ENCODE peak calls at places on chromosomes 4 and X, in ten cellular contexts. One of them, this sample, is unnamed.

GRCh38 chr4:39635023-39635422 is 3.6 kb downstream of the SMIM14 start:
- DNase-seq in sigmoid colon: no peak
- DNase-seq in suprapubic skin: no peak
- DNase-seq in A549: no peak
- DNase-seq in K562: no peak
- DNase-seq in ovary: no peak
- DNase-seq in GM12878: no peak
- DNase-seq in stomach: peak
- DNase-seq in upper lobe of left lung: peak
- DNase-seq in tibial nerve: no peak
- DNase-seq in this sample: peak

GRCh38 chrX:110188701-110189558 is 129.0 kb downstream of the AMMECR1 start:
- DNase-seq in sigmoid colon: no peak
- DNase-seq in suprapubic skin: no peak
- DNase-seq in A549: no peak
- DNase-seq in K562: no peak
- DNase-seq in ovary: no peak
- DNase-seq in GM12878: no peak
- DNase-seq in stomach: no peak
- DNase-seq in upper lobe of left lung: no peak
- DNase-seq in tibial nerve: no peak
- DNase-seq in this sample: no peak

GRCh38 chrX:18962329-18962728 is 21.6 kb downstream of the PHKA2 start:
- DNase-seq in sigmoid colon: no peak
- DNase-seq in suprapubic skin: no peak
- DNase-seq in A549: no peak
- DNase-seq in K562: no peak
- DNase-seq in ovary: no peak
- DNase-seq in GM12878: no peak
- DNase-seq in stomach: no peak
- DNase-seq in upper lobe of left lung: no peak
- DNase-seq in tibial nerve: no peak
- DNase-seq in this sample: no peak

GRCh38 chrX:53440631-53441517 is 6.7 kb upstream of the HSD17B10 start:
- DNase-seq in sigmoid colon: peak
- DNase-seq in suprapubic skin: peak
- DNase-seq in A549: peak
- DNase-seq in K562: no peak
- DNase-seq in ovary: peak
- DNase-seq in GM12878: no peak
- DNase-seq in stomach: peak
- DNase-seq in upper lobe of left lung: peak
- DNase-seq in tibial nerve: peak
- DNase-seq in this sample: peak

GRCh38 chrX:47587091-47587891 is 5.1 kb downstream of the TIMP1 start:
- DNase-seq in sigmoid colon: no peak
- DNase-seq in suprapubic skin: no peak
- DNase-seq in A549: no peak
- DNase-seq in K562: no peak
- DNase-seq in ovary: no peak
- DNase-seq in GM12878: no peak
- DNase-seq in stomach: no peak
- DNase-seq in upper lobe of left lung: no peak
- DNase-seq in tibial nerve: no peak
- DNase-seq in this sample: no peak

GRCh38 chrX:118272237-118272636 is 73.7 kb upstream of the WDR44 start:
- DNase-seq in sigmoid colon: no peak
- DNase-seq in suprapubic skin: no peak
- DNase-seq in A549: no peak
- DNase-seq in K562: no peak
- DNase-seq in ovary: no peak
- DNase-seq in GM12878: no peak
- DNase-seq in stomach: no peak
- DNase-seq in upper lobe of left lung: no peak
- DNase-seq in tibial nerve: no peak
- DNase-seq in this sample: no peak

GRCh38 chr4:57091657-57092162 is 18.5 kb downstream of the IGFBP7 start:
- DNase-seq in sigmoid colon: no peak
- DNase-seq in suprapubic skin: no peak
- DNase-seq in A549: no peak
- DNase-seq in K562: no peak
- DNase-seq in ovary: no peak
- DNase-seq in GM12878: no peak
- DNase-seq in stomach: no peak
- DNase-seq in upper lobe of left lung: no peak
- DNase-seq in tibial nerve: no peak
- DNase-seq in this sample: no peak

GRCh38 chr4:1567808-1568581 is 116.1 kb downstream of the FAM53A start:
- DNase-seq in sigmoid colon: peak
- DNase-seq in suprapubic skin: no peak
- DNase-seq in A549: no peak
- DNase-seq in K562: peak
- DNase-seq in ovary: peak
- DNase-seq in GM12878: no peak
- DNase-seq in stomach: peak
- DNase-seq in upper lobe of left lung: no peak
- DNase-seq in tibial nerve: no peak
- DNase-seq in this sample: no peak

GRCh38 chr4:56129431-56129861 is 180.7 kb downstream of the CEP135 start:
- DNase-seq in sigmoid colon: no peak
- DNase-seq in suprapubic skin: no peak
- DNase-seq in A549: peak
- DNase-seq in K562: no peak
- DNase-seq in ovary: no peak
- DNase-seq in GM12878: no peak
- DNase-seq in stomach: peak
- DNase-seq in upper lobe of left lung: peak
- DNase-seq in tibial nerve: no peak
- DNase-seq in this sample: peak

GRCh38 chr4:33302298-33302697 is 2582.1 kb downstream of the PCDH7 start:
- DNase-seq in sigmoid colon: no peak
- DNase-seq in suprapubic skin: no peak
- DNase-seq in A549: no peak
- DNase-seq in K562: no peak
- DNase-seq in ovary: no peak
- DNase-seq in GM12878: no peak
- DNase-seq in stomach: no peak
- DNase-seq in upper lobe of left lung: no peak
- DNase-seq in tibial nerve: no peak
- DNase-seq in this sample: no peak

GRCh38 chrX:109619816-109620215 is 5.2 kb downstream of the KCNE5 start:
- DNase-seq in sigmoid colon: no peak
- DNase-seq in suprapubic skin: no peak
- DNase-seq in A549: no peak
- DNase-seq in K562: no peak
- DNase-seq in ovary: no peak
- DNase-seq in GM12878: no peak
- DNase-seq in stomach: no peak
- DNase-seq in upper lobe of left lung: no peak
- DNase-seq in tibial nerve: no peak
- DNase-seq in this sample: no peak

DNA sequence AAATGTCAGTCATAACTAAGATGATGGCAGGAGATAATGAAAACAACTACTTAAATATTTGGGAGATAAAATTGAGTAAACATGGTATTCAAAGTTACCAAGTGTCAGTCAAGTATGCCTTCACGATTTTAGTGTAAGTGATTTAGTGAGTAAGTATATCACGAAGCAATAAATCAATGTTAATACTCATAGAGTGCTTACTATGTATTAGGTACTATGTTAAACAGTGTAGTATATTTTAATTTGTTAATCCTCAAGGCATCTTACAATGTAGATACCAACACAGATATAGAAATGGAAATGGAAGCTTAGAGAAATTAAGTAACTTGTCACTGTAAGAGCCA is 59.6 kb downstream of the ANXA3 start:
- DNase-seq in sigmoid colon: no peak
- DNase-seq in suprapubic skin: no peak
- DNase-seq in A549: no peak
- DNase-seq in K562: no peak
- DNase-seq in ovary: no peak
- DNase-seq in GM12878: no peak
- DNase-seq in stomach: no peak
- DNase-seq in upper lobe of left lung: no peak
- DNase-seq in tibial nerve: no peak
- DNase-seq in this sample: no peak
- TF ChIP-seq EP300 in sigmoid colon: no peak
- TF ChIP-seq EP300 in suprapubic skin: no peak
- TF ChIP-seq EP300 in A549: no peak
- TF ChIP-seq EP300 in K562: no peak
- TF ChIP-seq EP300 in ovary: no peak
- TF ChIP-seq EP300 in GM12878: no peak
- TF ChIP-seq EP300 in stomach: no peak
- TF ChIP-seq EP300 in upper lobe of left lung: no peak
- TF ChIP-seq EP300 in tibial nerve: no peak
- TF ChIP-seq EP300 in this sample: no peak

DNA sequence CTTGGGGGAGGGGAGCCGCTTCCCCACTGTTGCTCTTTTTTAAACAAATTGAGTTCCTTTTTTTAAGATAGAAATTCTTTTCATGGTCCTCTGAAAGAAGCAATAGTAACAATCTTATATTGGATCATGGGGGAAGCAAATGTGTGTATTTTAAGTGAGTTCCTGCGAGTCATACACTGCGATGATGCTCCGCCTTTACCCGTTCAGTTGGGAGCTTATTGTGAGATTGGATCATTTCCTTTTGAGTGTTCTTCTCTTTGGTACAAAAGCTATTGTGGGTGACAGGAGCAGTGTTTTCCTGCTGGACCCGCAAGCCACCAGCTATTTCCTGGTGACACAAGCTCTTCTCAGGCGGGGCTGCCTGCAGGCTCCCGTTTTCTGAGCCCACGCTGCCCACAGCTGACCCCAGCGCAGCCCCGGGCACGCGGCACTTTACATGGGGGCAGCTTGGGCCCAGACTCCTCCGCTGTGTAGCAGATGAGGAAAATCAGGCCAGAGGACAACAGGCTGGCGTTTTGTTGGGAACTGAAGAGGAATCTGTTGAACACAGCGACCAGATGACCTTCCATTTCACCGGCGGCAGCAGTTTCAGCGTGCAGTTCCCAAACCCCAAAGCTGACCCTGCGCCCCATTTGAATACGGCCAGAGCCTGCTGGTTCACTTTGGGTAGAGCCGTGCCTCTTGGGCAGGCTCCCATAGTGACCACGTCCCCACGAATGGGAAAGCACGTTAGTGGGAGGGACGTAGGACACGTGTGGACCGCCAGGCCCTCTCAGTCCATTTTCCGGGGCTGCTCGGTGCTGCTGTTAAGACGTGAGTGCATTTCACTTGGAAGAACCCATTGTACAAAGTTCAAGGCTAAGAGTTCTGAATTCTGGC is 12.2 kb downstream of the TADA2B start:
- DNase-seq in sigmoid colon: peak
- DNase-seq in suprapubic skin: peak
- DNase-seq in A549: no peak
- DNase-seq in K562: no peak
- DNase-seq in ovary: peak
- DNase-seq in GM12878: no peak
- DNase-seq in stomach: no peak
- DNase-seq in upper lobe of left lung: no peak
- DNase-seq in tibial nerve: no peak
- DNase-seq in this sample: no peak
- TF ChIP-seq EP300 in sigmoid colon: no peak
- TF ChIP-seq EP300 in suprapubic skin: no peak
- TF ChIP-seq EP300 in A549: no peak
- TF ChIP-seq EP300 in K562: no peak
- TF ChIP-seq EP300 in ovary: no peak
- TF ChIP-seq EP300 in GM12878: no peak
- TF ChIP-seq EP300 in stomach: no peak
- TF ChIP-seq EP300 in upper lobe of left lung: no peak
- TF ChIP-seq EP300 in tibial nerve: no peak
- TF ChIP-seq EP300 in this sample: no peak

DNA sequence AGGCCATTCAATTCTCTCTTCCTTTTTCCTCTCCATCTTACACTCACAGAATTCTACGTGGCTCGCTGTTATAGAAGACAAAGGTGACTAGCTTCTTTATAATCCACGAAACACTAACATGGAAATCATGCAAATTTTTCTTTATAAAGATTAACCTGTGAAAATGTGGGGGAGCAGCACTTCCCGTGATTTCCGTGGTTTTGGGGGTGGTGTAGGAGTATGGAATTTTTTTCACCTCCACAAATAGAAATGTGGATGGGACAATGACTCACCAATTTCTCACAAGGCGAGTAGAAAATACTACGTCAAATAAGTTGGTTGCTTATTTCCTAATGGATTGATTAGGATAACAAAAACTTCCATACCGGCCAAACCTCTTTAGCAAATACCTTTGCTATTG is 719.2 kb upstream of the TENM3 start:
- DNase-seq in sigmoid colon: no peak
- DNase-seq in suprapubic skin: no peak
- DNase-seq in A549: no peak
- DNase-seq in K562: no peak
- DNase-seq in ovary: no peak
- DNase-seq in GM12878: no peak
- DNase-seq in stomach: no peak
- DNase-seq in upper lobe of left lung: no peak
- DNase-seq in tibial nerve: no peak
- DNase-seq in this sample: no peak
- TF ChIP-seq EP300 in sigmoid colon: no peak
- TF ChIP-seq EP300 in suprapubic skin: no peak
- TF ChIP-seq EP300 in A549: no peak
- TF ChIP-seq EP300 in K562: no peak
- TF ChIP-seq EP300 in ovary: no peak
- TF ChIP-seq EP300 in GM12878: no peak
- TF ChIP-seq EP300 in stomach: no peak
- TF ChIP-seq EP300 in upper lobe of left lung: no peak
- TF ChIP-seq EP300 in tibial nerve: no peak
- TF ChIP-seq EP300 in this sample: no peak

GRCh38 chr4:102217345-102217744 is 127.9 kb downstream of the SLC39A8 start:
- DNase-seq in sigmoid colon: no peak
- DNase-seq in suprapubic skin: no peak
- DNase-seq in A549: no peak
- DNase-seq in K562: no peak
- DNase-seq in ovary: no peak
- DNase-seq in GM12878: no peak
- DNase-seq in stomach: no peak
- DNase-seq in upper lobe of left lung: no peak
- DNase-seq in tibial nerve: no peak
- DNase-seq in this sample: no peak

GRCh38 chr4:102217775-102218174 is 127.5 kb downstream of the SLC39A8 start:
- DNase-seq in sigmoid colon: no peak
- DNase-seq in suprapubic skin: no peak
- DNase-seq in A549: no peak
- DNase-seq in K562: no peak
- DNase-seq in ovary: no peak
- DNase-seq in GM12878: no peak
- DNase-seq in stomach: no peak
- DNase-seq in upper lobe of left lung: no peak
- DNase-seq in tibial nerve: no peak
- DNase-seq in this sample: no peak

GRCh38 chr4:102223461-102223860 is 121.8 kb downstream of the SLC39A8 start:
- DNase-seq in sigmoid colon: no peak
- DNase-seq in suprapubic skin: no peak
- DNase-seq in A549: no peak
- DNase-seq in K562: no peak
- DNase-seq in ovary: no peak
- DNase-seq in GM12878: no peak
- DNase-seq in stomach: no peak
- DNase-seq in upper lobe of left lung: no peak
- DNase-seq in tibial nerve: no peak
- DNase-seq in this sample: no peak

GRCh38 chr4:102222838-102223237 is 122.4 kb downstream of the SLC39A8 start:
- DNase-seq in sigmoid colon: no peak
- DNase-seq in suprapubic skin: no peak
- DNase-seq in A549: no peak
- DNase-seq in K562: no peak
- DNase-seq in ovary: no peak
- DNase-seq in GM12878: no peak
- DNase-seq in stomach: no peak
- DNase-seq in upper lobe of left lung: no peak
- DNase-seq in tibial nerve: no peak
- DNase-seq in this sample: no peak

GRCh38 chr4:102219143-102219542 is 126.1 kb downstream of the SLC39A8 start:
- DNase-seq in sigmoid colon: no peak
- DNase-seq in suprapubic skin: no peak
- DNase-seq in A549: no peak
- DNase-seq in K562: no peak
- DNase-seq in ovary: no peak
- DNase-seq in GM12878: no peak
- DNase-seq in stomach: no peak
- DNase-seq in upper lobe of left lung: no peak
- DNase-seq in tibial nerve: no peak
- DNase-seq in this sample: no peak
- TF ChIP-seq EP300 in sigmoid colon: no peak
- TF ChIP-seq EP300 in suprapubic skin: no peak
- TF ChIP-seq EP300 in A549: no peak
- TF ChIP-seq EP300 in K562: no peak
- TF ChIP-seq EP300 in ovary: no peak
- TF ChIP-seq EP300 in GM12878: no peak
- TF ChIP-seq EP300 in stomach: no peak
- TF ChIP-seq EP300 in upper lobe of left lung: no peak
- TF ChIP-seq EP300 in tibial nerve: no peak
- TF ChIP-seq EP300 in this sample: no peak